ENCODE peak calls at places on chromosomes 6 and 20, in six cellular contexts. L is hepatocyte, T is fibroblast of mammary gland, A is mammary epithelial cell, U is A549, I is GM12864. R is an unnamed sample.

GRCh38 chr20:16397053-16397452 is 176.2 kb downstream of the KIF16B start:
- DNase-seq in L (peak; percentile 34), A (no peak), T (peak; percentile 23), U (no peak), I (no peak), R (no peak)

GRCh38 chr20:58453391-58453790 is 61.8 kb downstream of the APCDD1L start:
- DNase-seq in I (no peak), L (no peak), A (no peak), T (no peak), U (no peak), R (no peak)

GRCh38 chr20:5785146-5785545 is 34.9 kb downstream of the SHLD1 start:
- DNase-seq in L (no peak), A (peak; percentile 19), U (no peak), T (no peak), I (no peak), R (no peak)

GRCh38 chr6:135323202-135323668 is 142.1 kb downstream of the MYB start:
- DNase-seq in L (no peak), I (peak; percentile 74), A (no peak), T (no peak), U (no peak), R (peak; percentile 86)

GRCh38 chr6:89433637-89434499 is 916 bp downstream of the ANKRD6 start:
- DNase-seq in A (peak; percentile 46), U (no peak), T (no peak), I (no peak), L (peak; percentile 56), R (peak; percentile 75)

GRCh38 chr6:80333342-80333741 is 226.9 kb downstream of the BCKDHB start:
- DNase-seq in U (no peak), T (no peak), I (no peak), L (no peak), A (no peak), R (no peak)

GRCh38 chr20:46562373-46563169 is 12.1 kb upstream of the OCSTAMP start:
- DNase-seq in L (peak; percentile 78), U (peak; percentile 82), I (peak; percentile 35), T (peak; percentile 65), A (peak; percentile 30), R (peak; percentile 75)

GRCh38 chr6:1636971-1637871 is 27.5 kb downstream of the FOXC1 start:
- DNase-seq in T (no peak), L (no peak), A (peak; percentile 84), U (no peak), I (no peak), R (no peak)

GRCh38 chr20:49775229-49775693 is 37.4 kb upstream of the SLC9A8 start:
- DNase-seq in A (peak; percentile 75), T (peak; percentile 89), I (no peak), L (peak; percentile 70), U (peak; percentile 78), R (no peak)

DNA sequence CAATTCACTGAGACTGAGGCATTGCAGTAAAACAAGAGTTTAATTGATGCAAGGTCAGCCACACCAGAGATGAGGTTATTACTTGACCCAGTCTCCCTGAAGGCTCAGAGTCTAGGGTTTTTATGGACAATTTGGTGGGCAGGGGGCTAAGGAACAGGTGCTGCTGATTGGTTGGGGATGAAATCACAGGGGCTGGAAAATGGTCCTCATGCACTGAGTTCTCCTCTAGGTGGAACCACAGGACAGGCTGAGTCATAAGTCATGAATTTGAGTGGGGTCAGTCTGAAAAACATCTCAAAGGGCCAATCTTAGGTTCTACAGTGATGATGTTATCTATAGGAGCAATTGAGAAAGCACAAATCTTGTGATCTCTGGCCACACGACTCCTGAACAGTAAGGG is 6.0 kb upstream of the MRS2 start:
- DNase-seq in T (peak; percentile 11), L (no peak), U (no peak), A (no peak), I (no peak), R (no peak)
- TF ChIP-seq CTCF in T (no peak), L (no peak), U (no peak), A (no peak), I (no peak), R (no peak)

GRCh38 chr6:34663887-34664269 is 32.7 kb downstream of the ILRUN start:
- DNase-seq in L (no peak), T (no peak), I (no peak), A (no peak), U (no peak), R (no peak)
- H3K4me3 ChIP-seq in L (no peak overlapping the region), T (no peak overlapping the region), I (no peak overlapping the region), A (no peak overlapping the region), U (no peak overlapping the region), R (no peak overlapping the region)

DNA sequence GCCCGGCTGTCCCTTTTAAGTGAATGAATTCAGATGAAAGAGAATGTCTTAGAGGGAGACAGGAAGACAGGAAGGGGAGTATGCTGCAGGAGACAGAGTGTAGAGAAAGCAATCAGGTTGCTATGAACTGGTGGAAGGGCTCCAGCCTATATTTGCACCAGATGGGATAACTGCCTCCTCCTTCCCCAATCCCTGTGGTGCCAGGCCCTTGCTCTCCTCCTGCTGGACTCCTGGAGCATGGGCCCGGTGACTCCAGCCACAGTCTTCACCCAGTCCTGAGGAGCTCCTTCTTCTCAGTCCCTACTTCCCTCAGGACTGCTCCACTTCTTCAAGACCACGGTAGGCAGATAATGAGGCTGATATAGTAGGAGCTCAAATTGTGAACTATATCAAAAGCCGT is 91.8 kb downstream of the TMEM200A start:
- DNase-seq in U (no peak), T (peak; percentile 31), I (no peak), A (no peak), L (no peak), R (no peak)
- TF ChIP-seq CTCF in U (no peak), T (peak; percentile 23), I (no peak), A (no peak), L (no peak), R (no peak)

GRCh38 chr6:32459781-32460424 is 20.2 kb downstream of the HLA-DRA start:
- DNase-seq in U (no peak), A (no peak), T (peak; percentile 21), I (no peak), L (no peak), R (no peak)
- H3K4me3 ChIP-seq in U (peak overlapping the region; percentile 12), A (peak overlapping the region; percentile 60), T (peak overlapping the region; percentile 47), I (peak overlapping the region; percentile 46), L (no peak overlapping the region), R (no peak overlapping the region)

DNA sequence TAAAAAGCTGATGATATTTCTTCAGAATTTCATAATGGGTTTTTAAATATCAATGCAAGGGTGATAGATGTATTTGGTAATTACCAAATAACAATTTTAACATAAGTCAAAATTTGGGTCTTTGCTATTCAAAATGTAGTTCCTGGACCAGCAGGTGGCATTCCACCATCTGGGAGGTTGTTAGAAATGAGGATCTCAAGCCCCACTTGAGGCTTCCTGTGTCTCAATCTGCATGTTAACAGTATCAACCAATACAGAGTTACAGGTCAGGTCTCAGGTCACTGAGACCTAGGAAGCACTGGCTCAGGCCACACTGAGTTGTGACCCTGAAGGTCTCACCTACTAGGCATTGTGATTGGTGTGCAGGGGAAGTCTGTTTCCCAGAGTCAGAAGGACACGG is 57.2 kb upstream of the MTRF1L start:
- DNase-seq in U (no peak), I (no peak), A (no peak), T (no peak), L (no peak), R (peak; percentile 10)
- TF ChIP-seq CTCF in U (peak; percentile 31), I (peak; percentile 5), A (no peak), T (peak; percentile 11), L (no peak), R (no peak)

DNA sequence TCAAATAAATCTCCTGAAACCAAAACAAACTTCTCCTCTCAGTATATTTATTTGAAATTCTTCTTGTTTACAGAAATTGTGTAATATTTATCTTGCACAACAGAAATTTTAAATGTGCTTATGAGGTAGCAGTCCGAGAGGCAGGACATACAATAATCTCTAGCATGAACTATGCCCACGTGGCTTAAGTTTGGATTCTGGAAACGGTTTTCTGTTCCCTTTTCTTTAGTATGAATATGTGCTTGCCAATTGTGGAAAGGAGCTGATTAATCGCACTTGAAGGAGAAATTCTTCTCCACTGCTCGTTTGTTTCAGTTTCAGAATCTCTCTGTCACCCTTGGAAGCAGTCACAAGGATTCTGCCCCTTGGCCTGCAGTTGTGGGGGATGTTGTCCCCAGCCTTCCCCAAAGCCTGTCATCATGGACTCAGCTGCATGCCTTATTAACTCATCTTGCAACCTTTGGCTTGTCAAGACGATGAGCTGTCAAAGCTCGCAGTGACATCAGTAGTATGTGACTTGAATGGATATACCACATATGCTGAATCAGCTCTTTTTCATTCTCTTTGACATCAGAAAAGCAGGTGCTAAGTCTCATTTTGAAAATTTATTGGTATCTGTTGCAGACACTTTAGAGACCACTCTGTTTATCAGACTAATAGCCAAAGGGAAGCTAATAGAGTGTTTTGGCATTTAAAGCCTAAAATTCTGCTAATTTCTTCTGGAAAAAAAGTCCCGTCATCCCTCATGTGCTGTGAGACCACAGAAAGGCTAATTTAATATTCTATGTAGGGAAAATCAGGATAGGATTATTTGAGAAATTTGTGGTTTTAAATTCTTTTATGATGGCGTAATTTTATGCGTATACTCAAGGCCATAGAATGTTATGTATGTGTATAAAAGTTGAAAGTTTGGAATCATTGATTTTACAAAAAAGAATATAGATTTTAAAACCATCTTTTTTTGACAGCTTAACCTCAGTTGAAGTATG is 186.8 kb downstream of the ARID1B start:
- DNase-seq in U (no peak), L (peak; percentile 26), I (no peak), T (peak; percentile 76), A (peak; percentile 6), R (peak; percentile 62)
- H3K4me3 ChIP-seq in U (peak overlapping the region; percentile 11), L (no peak overlapping the region), I (peak overlapping the region; percentile 28), T (peak overlapping the region; percentile 47), A (no peak overlapping the region), R (peak overlapping the region; percentile 3)

DNA sequence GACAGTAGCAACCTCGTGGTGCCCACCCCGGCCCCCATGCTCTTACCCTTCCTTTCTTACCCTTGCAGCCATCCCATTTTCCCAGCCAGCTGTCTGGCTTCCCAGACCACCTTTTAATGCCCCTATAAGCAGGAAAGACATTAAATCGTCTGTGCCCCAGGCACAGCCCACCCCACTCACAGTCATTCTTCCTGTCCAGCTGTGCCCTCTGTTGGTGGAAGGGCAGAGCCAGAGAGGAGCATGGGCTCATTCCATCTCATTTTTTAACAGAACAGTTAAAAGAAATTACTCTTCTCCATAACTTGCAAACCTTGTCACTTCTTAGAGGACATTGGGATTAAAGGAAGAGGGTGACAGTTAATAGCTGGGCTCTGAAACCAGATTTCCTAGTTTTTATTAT is 240.5 kb downstream of the NRN1 start:
- DNase-seq in T (no peak), U (no peak), L (no peak), I (no peak), A (no peak), R (no peak)
- TF ChIP-seq CTCF in T (peak; percentile 30), U (no peak), L (no peak), I (no peak), A (no peak), R (no peak)

GRCh38 chr6:14582731-14583130 is 465.2 kb downstream of the CD83 start:
- DNase-seq in U (no peak), L (no peak), T (no peak), I (no peak), A (no peak), R (no peak)
- H3K4me3 ChIP-seq in U (no peak overlapping the region), L (no peak overlapping the region), T (no peak overlapping the region), I (no peak overlapping the region), A (no peak overlapping the region), R (no peak overlapping the region)

DNA sequence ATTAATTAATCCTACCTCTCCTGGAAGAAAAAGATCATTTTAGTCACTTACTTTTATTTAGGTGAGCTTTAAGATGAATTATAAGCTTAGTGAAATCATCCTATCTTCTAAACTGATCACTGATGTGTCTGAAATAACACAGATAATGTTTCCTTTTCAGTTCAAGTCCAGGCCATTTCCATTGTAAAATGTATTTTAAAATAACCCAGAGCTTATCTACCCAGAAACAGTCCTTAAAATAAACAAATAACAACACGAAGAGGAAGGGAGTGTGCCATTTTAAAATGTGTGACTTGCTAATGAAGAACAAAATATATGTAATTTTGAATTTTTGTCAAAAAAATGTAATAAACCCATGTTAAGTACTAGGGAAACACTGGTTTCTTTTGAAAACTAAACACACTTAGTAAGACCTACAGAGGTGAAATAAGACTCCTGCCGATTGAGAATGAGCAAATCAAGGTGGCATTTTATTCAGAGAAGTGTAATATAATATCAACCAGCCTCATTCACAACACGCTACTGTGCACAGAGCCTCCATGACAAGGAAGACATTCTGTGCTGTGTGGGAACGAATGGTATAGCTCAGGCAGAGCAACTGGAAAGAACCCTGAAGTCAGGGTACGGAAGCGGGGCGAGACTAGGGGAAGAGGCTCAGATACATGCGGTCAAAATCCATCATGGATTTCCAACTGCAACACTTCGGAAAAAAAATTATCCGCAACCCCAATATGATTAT is 7.7 kb downstream of the LRP11 start:
- DNase-seq in T (no peak), U (no peak), L (no peak), I (no peak), A (no peak), R (no peak)
- TF ChIP-seq CTCF in T (no peak), U (no peak), L (no peak), I (no peak), A (no peak), R (no peak)

R was measured in GM12865.